ENCODE peak calls at places on chromosomes 2 and 18, in seven cellular contexts. Z is stomach, S is tibial nerve, Q is A549, Y is suprapubic skin, C is esophagus muscularis mucosa, O is HepG2. U is an unnamed sample. For H3K4me1, the result is how much of the 10 kb centered on the place peaks cover.

GRCh38 chr2:173740639-173741038 is 224.5 kb downstream of the SP3 start:
- DNase-seq in Z (no peak), S (no peak), Q (no peak), Y (no peak), C (no peak), O (no peak), U (no peak)

GRCh38 chr2:152157253-152157652 is 18.3 kb downstream of the STAM2 start:
- DNase-seq in Z (no peak), S (no peak), Q (no peak), Y (no peak), C (no peak), O (no peak), U (no peak)

GRCh38 chr2:127398239-127398590 is 10.4 kb upstream of the MAP3K2 start:
- DNase-seq in Z (peak), S (peak), Q (peak), Y (peak), C (no peak), O (peak), U (peak)

GRCh38 chr2:213281156-213281555 is 3.1 kb upstream of the SPAG16 start:
- DNase-seq in Z (no peak), S (no peak), Q (no peak), Y (no peak), C (no peak), O (no peak), U (no peak)

GRCh38 chr2:241238693-241239198 is 50.3 kb downstream of the ANO7 start:
- DNase-seq in Z (no peak), S (no peak), Q (no peak), Y (peak), C (no peak), O (no peak), U (no peak)

GRCh38 chr2:133458280-133458679 is 110.0 kb downstream of the NCKAP5 start:
- DNase-seq in Z (no peak), S (no peak), Q (no peak), Y (no peak), C (no peak), O (no peak), U (no peak)

GRCh38 chr2:221461911-221462310 is 110.2 kb downstream of the EPHA4 start:
- DNase-seq in Z (no peak), S (no peak), Q (no peak), Y (no peak), C (no peak), O (no peak), U (no peak)

GRCh38 chr2:163729874-163730273 is 5.9 kb downstream of the FIGN start:
- DNase-seq in Z (no peak), S (no peak), Q (no peak), Y (no peak), C (no peak), O (no peak), U (no peak)

DNA sequence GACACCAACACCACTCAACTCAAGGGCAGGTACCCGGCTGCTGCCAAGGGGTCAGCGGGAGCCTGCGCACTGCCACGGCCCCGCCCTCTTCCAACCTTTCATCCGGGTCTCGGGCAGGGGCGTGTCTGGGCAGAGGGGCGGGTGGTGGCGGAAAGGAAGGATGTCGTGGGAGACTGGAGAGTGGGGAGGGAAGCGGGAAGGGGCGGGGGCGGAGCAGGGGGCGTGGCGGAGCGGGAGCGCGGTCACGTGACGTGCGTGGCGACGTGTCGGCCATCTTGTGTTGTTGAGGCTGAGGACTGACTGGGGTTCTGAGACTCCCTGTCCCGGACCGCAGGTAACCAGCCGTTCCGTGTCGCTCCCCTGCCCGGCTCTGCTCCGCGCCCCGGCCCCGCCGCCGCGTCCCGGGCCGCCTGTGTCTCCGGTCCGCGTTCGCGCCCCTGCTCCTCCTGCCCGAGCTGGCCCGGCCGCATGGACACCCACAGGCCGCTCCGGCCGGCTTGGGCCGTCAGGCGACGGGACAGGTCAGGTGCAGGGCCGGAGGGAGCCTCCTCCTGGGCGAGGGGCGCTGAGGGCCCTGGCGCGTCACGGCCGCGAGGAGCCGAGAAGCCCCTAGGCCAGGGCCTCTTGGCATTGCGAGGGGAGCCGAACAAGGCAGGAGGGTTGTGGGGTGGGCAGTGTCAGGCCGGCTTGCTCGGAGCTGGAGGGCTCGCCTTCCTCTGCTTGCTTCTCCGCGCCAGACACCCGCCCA is at the start of gene GIGYF2:
- DNase-seq in Z (peak), S (peak), Q (peak), Y (peak), C (peak), O (peak), U (peak)
- TF ChIP-seq POLR2A in Z (no peak), S (peak), Q (peak), Y (peak), C (no peak), O (peak), U (no peak)

DNA sequence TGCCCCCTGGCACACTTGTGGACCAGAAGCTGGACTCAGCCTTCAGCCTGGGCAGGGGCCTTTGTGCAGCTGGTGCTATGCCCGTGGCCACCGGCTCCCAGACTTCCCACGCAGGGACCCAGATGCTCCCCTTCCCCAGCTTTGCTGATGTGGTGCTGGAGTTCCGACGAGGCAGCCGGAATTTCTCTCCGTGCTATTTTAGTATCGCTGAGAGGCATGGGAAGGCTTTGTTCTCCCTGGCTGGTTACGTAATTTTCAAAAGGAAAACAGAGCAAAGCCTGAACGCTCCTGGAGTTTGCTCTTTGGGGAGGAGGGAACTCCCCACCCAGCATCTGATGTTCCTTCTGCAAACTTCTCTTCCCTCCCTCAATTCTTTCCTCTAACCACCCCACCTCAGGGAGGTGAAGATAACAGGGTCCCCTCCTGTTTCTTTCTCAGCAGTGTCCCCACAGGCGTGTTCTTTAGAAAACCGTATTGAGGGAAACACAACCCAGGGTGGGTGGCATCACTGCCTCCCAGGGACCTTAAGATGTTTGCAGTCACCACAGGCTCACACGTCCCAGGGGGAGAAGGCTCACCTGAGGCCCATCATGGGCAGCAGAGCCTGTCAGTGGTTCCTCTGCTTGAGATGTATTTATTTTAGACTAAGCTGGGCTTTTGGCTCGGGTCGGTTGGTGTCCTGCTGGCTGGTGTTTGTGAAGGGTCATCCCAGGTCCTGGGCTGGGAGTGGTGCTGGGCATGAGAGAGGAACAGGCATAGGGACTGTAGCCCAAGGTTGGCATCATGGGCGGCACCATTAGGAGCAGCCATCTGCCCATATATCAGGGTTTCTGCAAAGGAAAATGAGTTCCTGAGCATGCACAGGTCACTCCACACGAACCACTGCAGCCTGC is 95.0 kb downstream of the MAPK4 start:
- DNase-seq in Z (no peak), S (peak), Q (no peak), Y (no peak), C (no peak), O (peak), U (peak)
- TF ChIP-seq EP300 in Z (peak), S (no peak), Q (no peak), Y (no peak), C (no peak), O (no peak), U (no peak)

GRCh38 chr2:159089543-159089942 is 121.1 kb downstream of the TANC1 start:
- DNase-seq in Z (no peak), S (no peak), Q (no peak), Y (no peak), C (no peak), O (no peak), U (no peak)

GRCh38 chr2:159086874-159087273 is 118.4 kb downstream of the TANC1 start:
- DNase-seq in Z (no peak), S (no peak), Q (no peak), Y (no peak), C (no peak), O (no peak), U (no peak)

GRCh38 chr2:159091381-159091780 is 122.9 kb downstream of the TANC1 start:
- DNase-seq in Z (no peak), S (no peak), Q (no peak), Y (no peak), C (no peak), O (no peak), U (no peak)

GRCh38 chr2:159090514-159091201 is 122.2 kb downstream of the TANC1 start:
- DNase-seq in Z (no peak), S (no peak), Q (peak), Y (no peak), C (no peak), O (no peak), U (no peak)

GRCh38 chr2:159088906-159089305 is 120.5 kb downstream of the TANC1 start:
- DNase-seq in Z (no peak), S (no peak), Q (no peak), Y (no peak), C (no peak), O (no peak), U (no peak)
- H3K4me1 ChIP-seq in Z (under half), S (half or more), Q (under half), Y (half or more), C (half or more), O (under half), U (half or more)

GRCh38 chr2:64939332-64939917 is 49.8 kb upstream of the SLC1A4 start:
- DNase-seq in Z (no peak), S (no peak), Q (no peak), Y (no peak), C (no peak), O (no peak), U (no peak)

GRCh38 chr2:64936809-64937208 is 52.4 kb upstream of the SLC1A4 start:
- DNase-seq in Z (no peak), S (no peak), Q (no peak), Y (no peak), C (no peak), O (no peak), U (no peak)

GRCh38 chr2:64938607-64939285 is 50.5 kb upstream of the SLC1A4 start:
- DNase-seq in Z (no peak), S (no peak), Q (no peak), Y (no peak), C (no peak), O (no peak), U (no peak)

GRCh38 chr2:64934530-64934929 is 54.7 kb upstream of the SLC1A4 start:
- DNase-seq in Z (no peak), S (no peak), Q (no peak), Y (no peak), C (no peak), O (no peak), U (no peak)

DNA sequence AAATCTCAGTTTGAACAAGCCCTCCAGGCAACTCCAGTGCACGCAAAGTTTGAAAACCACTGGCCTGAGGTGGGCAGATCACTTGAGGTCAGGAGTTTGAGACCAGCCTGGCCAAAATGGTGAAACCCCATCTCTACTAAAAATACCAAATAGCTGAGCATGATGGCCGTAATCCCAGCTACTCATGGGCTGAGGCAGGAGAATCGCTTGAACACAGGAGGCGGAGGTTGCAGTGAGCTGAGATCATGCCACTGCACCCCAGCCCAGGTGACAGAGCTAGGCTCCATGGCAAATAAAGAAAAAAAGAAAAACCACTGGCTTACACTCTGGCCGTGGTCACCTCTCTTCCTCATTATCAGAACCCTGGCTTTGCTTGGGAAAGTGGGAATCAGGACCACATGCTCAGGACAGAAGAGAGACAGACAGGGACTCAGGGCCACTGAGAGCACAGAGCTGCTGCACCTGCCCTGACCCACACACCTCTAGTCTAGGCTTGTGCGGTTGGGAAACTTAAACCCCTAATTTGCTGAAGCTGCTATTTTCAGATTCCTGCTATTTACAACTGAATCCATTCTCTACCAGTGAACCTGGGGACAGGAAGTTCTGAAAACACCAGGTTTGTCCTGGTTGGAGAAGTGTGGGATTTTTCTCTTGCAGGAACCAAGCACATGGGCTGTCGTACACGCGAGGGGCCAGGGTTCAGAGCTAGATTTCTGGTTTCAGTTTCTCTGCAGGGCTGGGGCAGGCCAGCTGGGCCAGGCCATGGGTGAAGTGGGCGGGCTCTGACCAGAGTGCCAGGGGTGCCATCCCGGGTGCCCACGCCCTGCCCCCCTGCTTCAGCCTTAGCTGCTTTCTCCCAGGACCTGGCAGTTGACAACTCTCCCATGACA is 51.6 kb upstream of the SLC1A4 start:
- DNase-seq in Z (no peak), S (no peak), Q (no peak), Y (no peak), C (no peak), O (no peak), U (peak)
- TF ChIP-seq POLR2A in Z (no peak), S (no peak), Q (no peak), Y (no peak), C (no peak), O (no peak), U (peak)

DNA sequence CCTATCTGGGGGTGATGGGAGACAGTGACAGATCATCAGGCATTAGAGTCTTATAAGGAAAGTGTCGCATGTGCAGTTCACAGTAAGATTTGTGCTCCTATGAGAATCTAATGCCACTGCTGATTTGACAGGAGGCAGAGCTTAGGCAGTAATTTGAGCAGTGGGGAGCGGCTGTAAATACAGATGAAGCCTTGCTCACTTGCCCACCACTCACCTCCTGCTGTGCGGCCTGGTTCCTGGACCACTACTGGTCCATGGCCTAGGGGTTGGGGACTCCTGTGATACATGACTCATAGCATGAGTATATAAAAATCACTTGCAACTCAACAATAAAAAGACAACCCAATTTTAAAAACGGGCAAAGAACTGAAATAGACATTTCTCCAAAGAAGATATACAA is 71.1 kb upstream of the ACAA2 start:
- DNase-seq in Z (no peak), S (no peak), Q (no peak), Y (no peak), C (no peak), O (no peak), U (no peak)
- TF ChIP-seq EP300 in Z (no peak), S (no peak), Q (no peak), Y (no peak), C (no peak), O (no peak), U (no peak)

GRCh38 chr2:234829074-234829455 is 122.8 kb upstream of the SH3BP4 start:
- DNase-seq in Z (no peak), S (no peak), Q (no peak), Y (no peak), C (no peak), O (no peak), U (no peak)

GRCh38 chr2:234826676-234827075 is 125.1 kb upstream of the SH3BP4 start:
- DNase-seq in Z (no peak), S (no peak), Q (no peak), Y (no peak), C (no peak), O (no peak), U (no peak)

GRCh38 chr2:234823877-234824376 is 127.9 kb upstream of the SH3BP4 start:
- DNase-seq in Z (no peak), S (peak), Q (peak), Y (no peak), C (no peak), O (peak), U (no peak)

GRCh38 chr2:234828382-234829073 is 123.3 kb upstream of the SH3BP4 start:
- DNase-seq in Z (no peak), S (no peak), Q (no peak), Y (no peak), C (no peak), O (peak), U (no peak)

DNA sequence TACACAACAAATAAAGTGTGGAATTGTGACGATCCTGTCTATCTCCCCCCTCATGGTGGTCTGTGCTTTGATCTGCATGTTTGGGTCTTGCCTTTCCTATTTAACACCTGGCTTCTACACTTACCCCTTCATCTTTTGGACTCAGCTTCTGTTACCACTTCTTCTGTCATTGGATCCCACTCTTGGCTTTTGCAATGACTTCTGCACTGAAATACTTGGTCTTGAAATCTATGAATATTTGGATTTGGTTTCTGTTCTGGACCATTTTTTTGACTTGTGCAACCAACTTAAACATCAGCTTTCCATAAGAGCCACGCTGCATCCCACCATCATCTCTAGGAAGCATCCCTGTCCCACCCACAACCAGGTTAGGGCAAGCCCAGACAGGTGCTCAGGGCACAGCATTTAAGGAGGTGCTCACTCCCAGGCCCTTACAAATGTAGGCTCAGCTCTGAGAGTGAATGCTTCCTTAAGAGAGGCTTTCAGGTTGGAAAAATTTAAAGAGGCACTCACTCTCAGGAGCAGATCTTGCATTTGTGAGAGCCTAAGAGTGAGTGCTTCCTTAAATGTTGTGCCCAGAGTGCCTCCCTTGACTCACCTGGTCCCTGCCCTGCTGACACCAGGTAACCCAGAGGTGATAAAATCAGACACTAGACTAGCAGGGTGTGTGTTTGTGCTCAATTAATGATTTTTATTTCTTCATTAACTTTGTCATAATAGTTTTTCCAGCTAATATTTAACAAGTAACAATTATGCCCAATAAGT is 124.5 kb upstream of the SH3BP4 start:
- DNase-seq in Z (no peak), S (no peak), Q (no peak), Y (no peak), C (no peak), O (no peak), U (no peak)
- H3K4me1 ChIP-seq in Z (under half), S (under half), Q (under half), Y (under half), C (under half), O (half or more), U (under half)

DNA sequence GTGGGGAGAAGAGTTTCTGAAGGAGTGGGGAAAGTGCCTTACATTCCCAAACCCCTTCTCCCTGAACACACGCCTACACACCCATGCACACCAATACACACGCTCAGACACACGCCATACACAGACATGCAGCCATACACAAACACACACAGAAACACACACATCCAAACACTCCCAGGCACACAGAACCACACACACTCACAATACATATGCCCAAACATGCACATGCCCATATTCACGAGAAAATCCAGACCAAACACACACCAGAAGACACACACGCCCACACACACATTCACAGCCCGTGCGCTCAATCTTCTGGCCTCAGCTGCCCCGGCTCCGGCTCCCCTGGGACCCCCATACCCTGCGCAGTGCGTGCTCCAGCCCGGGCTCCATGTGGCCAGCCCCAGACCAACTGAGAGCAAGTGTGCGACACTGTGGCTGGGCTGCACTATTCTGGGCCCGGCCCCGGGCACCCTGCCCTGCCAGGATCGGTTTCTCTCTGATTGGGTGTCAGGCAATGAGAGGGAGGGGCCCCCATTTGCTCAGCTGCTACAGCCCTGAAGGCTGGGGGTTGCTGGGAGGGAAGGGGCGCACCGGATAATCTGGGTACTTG is at the start of gene PRKAG3:
- DNase-seq in Z (no peak), S (no peak), Q (no peak), Y (no peak), C (no peak), O (no peak), U (no peak)
- TF ChIP-seq POLR2A in Z (no peak), S (no peak), Q (no peak), Y (no peak), C (peak), O (no peak), U (no peak)